ENCODE peak calls at places on chromosomes 7 and 10, in eight cellular contexts. H is IMR-90; U is NCI-H1436; Z is NCI-H187; Y is GM23248; P is activated T-helper 1 cell treated with anti-CD3 and anti-CD28 coated beads, Interleukin-2, amount 50 U/mL, for 16 hours; V is amniotic epithelial cell; X is choroid plexus epithelial cell. R is an unnamed sample.

GRCh38 chr10:116716381-116716780 is 26.0 kb downstream of the HSPA12A start:
- DNase-seq in H (no peak), U (no peak), Z (no peak), Y (peak), P (no peak), V (no peak), X (no peak), R (no peak)

GRCh38 chr10:9175200-9175599 is 1120.7 kb downstream of the GATA3 start:
- DNase-seq in H (no peak), U (no peak), Z (no peak), Y (no peak), P (no peak), V (no peak), X (no peak), R (no peak)

GRCh38 chr7:67620216-67620933 is 623.7 kb downstream of the TYW1 start:
- DNase-seq in H (no peak), U (no peak), Z (no peak), Y (no peak), P (no peak), V (no peak), X (no peak), R (no peak)

GRCh38 chr7:921581-922333 is 32.7 kb downstream of the ADAP1 start:
- DNase-seq in H (no peak), U (no peak), Z (no peak), Y (no peak), P (no peak), V (no peak), X (no peak), R (no peak)

GRCh38 chr10:123274513-123275182 is 120.4 kb downstream of the BUB3 start:
- DNase-seq in H (no peak), U (peak), Z (no peak), Y (no peak), P (no peak), V (no peak), X (no peak), R (no peak)

GRCh38 chr10:26621889-26622681 is 75.4 kb upstream of the PDSS1 start:
- DNase-seq in H (peak), U (no peak), Z (no peak), Y (peak), P (no peak), V (peak), X (peak), R (no peak)

GRCh38 chr10:132392184-132392800 is 4.7 kb upstream of the PWWP2B start:
- DNase-seq in H (no peak), U (no peak), Z (no peak), Y (no peak), P (no peak), V (no peak), X (no peak), R (no peak)

GRCh38 chr10:131888186-131888604 is 12.6 kb upstream of the PPP2R2D start:
- DNase-seq in H (no peak), U (no peak), Z (no peak), Y (peak), P (no peak), V (no peak), X (no peak), R (peak)

GRCh38 chr7:109844362-109844761 is 1246.6 kb upstream of the LRRN3 start:
- DNase-seq in H (peak), U (peak), Z (no peak), Y (peak), P (no peak), V (no peak), X (peak), R (peak)

R was measured in M059J.